ENCODE peak calls at places on chromosome 17, in nine cellular contexts. Q is naive B cell; Y is CD8-positive, alpha-beta memory T cell; P is cardiac muscle cell; F is stomach; D is K562; Z is NCI-H748 treated with DMSO at 0.1 percent for 48 hours; E is pancreas; T is CD8-positive, alpha-beta T cell. N is an unnamed sample.

GRCh38 chr17:64009571-64010402 is 10.6 kb downstream of the ICAM2 start:
- DNase-seq in D (no peak), Z (no peak), P (no peak), T (no peak), Y (no peak), E (no peak), Q (no peak), F (no peak), N (no peak)

GRCh38 chr17:18323007-18323406 is 7.9 kb downstream of the SMCR8 start:
- DNase-seq in E (no peak), Y (no peak), T (no peak), Z (no peak), P (no peak), Q (no peak), D (no peak), F (no peak), N (no peak)

GRCh38 chr17:42347198-42347597 is 41.0 kb downstream of the STAT3 start:
- DNase-seq in P (peak), Y (no peak), T (no peak), Z (no peak), Q (no peak), E (no peak), F (peak), D (no peak), N (no peak)

GRCh38 chr17:58338907-58339774 is 10.5 kb upstream of the TSPOAP1 start:
- DNase-seq in T (peak), Q (peak), F (no peak), Y (no peak), P (peak), D (peak), Z (no peak), E (peak), N (no peak)

GRCh38 chr17:12089809-12090384 is 69.2 kb downstream of the MAP2K4 start:
- DNase-seq in Y (no peak), D (peak), Z (peak), F (no peak), E (no peak), Q (no peak), P (peak), T (no peak), N (no peak)

GRCh38 chr17:31431098-31431794 is 39.8 kb downstream of the RAB11FIP4 start:
- DNase-seq in F (no peak), P (no peak), T (no peak), E (no peak), D (no peak), Z (no peak), Y (no peak), Q (no peak), N (no peak)

GRCh38 chr17:62627219-62627903 is at the start of gene MRC2:
- DNase-seq in T (no peak), D (peak), Y (no peak), P (peak), E (peak), Q (no peak), Z (no peak), F (no peak), N (no peak)

GRCh38 chr17:64183815-64184397 is 54.0 kb upstream of the ERN1 start:
- DNase-seq in T (no peak), F (no peak), P (no peak), D (no peak), Z (no peak), Y (no peak), Q (no peak), E (no peak), N (no peak)

GRCh38 chr17:57927048-57927723 is 28.0 kb downstream of the CUEDC1 start:
- DNase-seq in Q (no peak), D (no peak), Y (no peak), F (peak), Z (peak), T (no peak), E (no peak), P (peak), N (no peak)

GRCh38 chr17:44898768-44899073 is 524 bp downstream of the EFTUD2 start:
- DNase-seq in P (peak), Z (no peak), D (no peak), Y (no peak), T (no peak), F (no peak), E (no peak), Q (no peak), N (no peak)